ENCODE peak calls at places on chromosome 11, in four cellular contexts. A is astrocyte of the spinal cord, M is MM.1S, U is SK-N-SH. C is an unnamed sample.

GRCh38 chr11:96023311-96023710 is 99.4 kb upstream of the MTMR2 start:
- DNase-seq in M (no peak), U (no peak), A (no peak), C (no peak)

GRCh38 chr11:71580057-71581003 is 2.3 kb downstream of the KRTAP5-11 start:
- DNase-seq in M (peak; percentile 66), A (peak; percentile 70), U (peak; percentile 84), C (no peak)

GRCh38 chr11:122139595-122139866 is 23.5 kb upstream of the BLID start:
- DNase-seq in A (no peak), U (no peak), M (no peak), C (no peak)

GRCh38 chr11:29293825-29294224 is 723.0 kb downstream of the KCNA4 start:
- DNase-seq in M (peak; percentile 84), A (peak; percentile 82), U (no peak), C (peak; percentile 3)

GRCh38 chr11:128453444-128454336 is 133.7 kb downstream of the ETS1 start:
- DNase-seq in M (peak; percentile 63), A (peak; percentile 94), U (no peak), C (no peak)

GRCh38 chr11:129189646-129190045 is 2.5 kb downstream of the ARHGAP32 start:
- DNase-seq in U (no peak), M (no peak), A (no peak), C (no peak)

GRCh38 chr11:105937738-105938137 is 84.3 kb downstream of the MSANTD4 start:
- DNase-seq in M (no peak), U (no peak), A (peak; percentile 75), C (no peak)

GRCh38 chr11:30465192-30465591 is 121.0 kb downstream of the MPPED2 start:
- DNase-seq in U (no peak), M (no peak), A (no peak), C (no peak)

GRCh38 chr11:66081505-66081904 is 11.4 kb downstream of the PACS1 start:
- DNase-seq in A (no peak), U (no peak), M (peak; percentile 89), C (peak; percentile 70)

GRCh38 chr11:59283825-59284772 is 71.4 kb upstream of the MPEG1 start:
- DNase-seq in U (no peak), M (peak; percentile 67), A (peak; percentile 32), C (peak; percentile 70)

GRCh38 chr11:31818874-31819331 is 7.8 kb upstream of the PAX6 start:
- DNase-seq in M (no peak), A (no peak), U (peak; percentile 39), C (no peak)

GRCh38 chr11:84398017-84398626 is 1112.0 kb upstream of the CCDC90B start:
- DNase-seq in U (peak; percentile 28), M (peak; percentile 41), A (peak; percentile 24), C (no peak)

GRCh38 chr11:1108246-1108900 is 33.7 kb downstream of the MUC2 start:
- DNase-seq in U (no peak), M (no peak), A (no peak), C (no peak)

GRCh38 chr11:65658174-65659021 is 4.3 kb downstream of the RELA start:
- DNase-seq in M (no peak), A (no peak), U (no peak), C (no peak)

GRCh38 chr11:107562647-107563208 is 2.8 kb downstream of the ALKBH8 start:
- DNase-seq in M (no peak), A (peak; percentile 79), U (no peak), C (no peak)

GRCh38 chr11:44857490-44857889 is 93.2 kb downstream of the TP53I11 start:
- DNase-seq in U (peak; percentile 69), M (no peak), A (no peak), C (no peak)

GRCh38 chr11:43947003-43947500 is 4.6 kb downstream of the C11orf96 start:
- DNase-seq in M (peak; percentile 14), A (no peak), U (no peak), C (no peak)

GRCh38 chr11:62600367-62601113 is 1.1 kb downstream of the MTA2 start:
- DNase-seq in M (peak; percentile 44), U (no peak), A (no peak), C (no peak)

GRCh38 chr11:32094931-32095330 is 4.1 kb downstream of the RCN1 start:
- DNase-seq in U (no peak), A (no peak), M (no peak), C (no peak)

GRCh38 chr11:65034423-65034822 is 6.6 kb upstream of the SAC3D1 start:
- DNase-seq in A (no peak), M (no peak), U (no peak), C (no peak)

GRCh38 chr11:76524919-76525318 is 80.1 kb downstream of the EMSY start:
- DNase-seq in M (no peak), U (no peak), A (peak; percentile 59), C (no peak)

GRCh38 chr11:119065369-119065768 is 2.2 kb upstream of the VPS11 start:
- DNase-seq in M (peak; percentile 53), U (peak; percentile 52), A (peak; percentile 35), C (no peak)

GRCh38 chr11:6637871-6638270 is 17.7 kb downstream of the DCHS1 start:
- DNase-seq in M (no peak), A (peak; percentile 68), U (no peak), C (no peak)

GRCh38 chr11:108302121-108302785 is 79.4 kb downstream of the ATM start:
- DNase-seq in M (no peak), U (no peak), A (no peak), C (no peak)

GRCh38 chr11:121426476-121427454 is 25.3 kb upstream of the SORL1 start:
- DNase-seq in A (no peak), U (peak; percentile 87), M (no peak), C (no peak)

GRCh38 chr11:17803751-17804334 is 69.3 kb downstream of the KCNC1 start:
- DNase-seq in A (no peak), M (no peak), U (no peak), C (no peak)

GRCh38 chr11:116986521-116987105 is 111.6 kb downstream of the SIK3 start:
- DNase-seq in M (peak; percentile 75), A (peak; percentile 78), U (no peak), C (peak; percentile 30)

GRCh38 chr11:95863486-95864140 is 60.3 kb downstream of the MTMR2 start:
- DNase-seq in M (no peak), U (no peak), A (peak; percentile 92), C (no peak)

GRCh38 chr11:65593518-65594414 is 1.8 kb downstream of the KCNK7 start:
- DNase-seq in U (peak; percentile 84), M (peak; percentile 13), A (no peak), C (no peak)

GRCh38 chr11:70415176-70415575 is 16.8 kb downstream of the CTTN start:
- DNase-seq in A (peak; percentile 86), M (no peak), U (no peak), C (no peak)

GRCh38 chr11:135033545-135033944 is 621.5 kb upstream of the B3GAT1 start:
- DNase-seq in U (peak; percentile 54), A (peak; percentile 1), M (no peak), C (no peak)

GRCh38 chr11:64306876-64307622 is 1.7 kb downstream of the ESRRA start:
- DNase-seq in M (no peak), U (no peak), A (no peak), C (no peak)

GRCh38 chr11:133928628-133929059 is 28.1 kb downstream of the IGSF9B start:
- DNase-seq in A (no peak), M (no peak), U (peak; percentile 81), C (no peak)

GRCh38 chr11:22263613-22264012 is 70.7 kb downstream of the ANO5 start:
- DNase-seq in M (no peak), A (no peak), U (no peak), C (no peak)

GRCh38 chr11:118881130-118881717 is 2.5 kb upstream of the CXCR5 start:
- DNase-seq in U (no peak), A (no peak), M (no peak), C (no peak)

GRCh38 chr11:117204283-117205080 is 5.3 kb downstream of the TAGLN start:
- DNase-seq in A (no peak), M (no peak), U (no peak), C (no peak)

GRCh38 chr11:86524603-86525352 is 147.6 kb downstream of the ME3 start:
- DNase-seq in A (peak; percentile 76), U (peak; percentile 16), M (no peak), C (no peak)

GRCh38 chr11:64305691-64306562 is 603 bp downstream of the ESRRA start:
- DNase-seq in M (peak; percentile 77), U (peak; percentile 73), A (peak; percentile 19), C (no peak)

GRCh38 chr11:64084962-64085710 is 49.4 kb downstream of the FLRT1 start:
- DNase-seq in A (no peak), U (peak; percentile 95), M (no peak), C (no peak)

DNA sequence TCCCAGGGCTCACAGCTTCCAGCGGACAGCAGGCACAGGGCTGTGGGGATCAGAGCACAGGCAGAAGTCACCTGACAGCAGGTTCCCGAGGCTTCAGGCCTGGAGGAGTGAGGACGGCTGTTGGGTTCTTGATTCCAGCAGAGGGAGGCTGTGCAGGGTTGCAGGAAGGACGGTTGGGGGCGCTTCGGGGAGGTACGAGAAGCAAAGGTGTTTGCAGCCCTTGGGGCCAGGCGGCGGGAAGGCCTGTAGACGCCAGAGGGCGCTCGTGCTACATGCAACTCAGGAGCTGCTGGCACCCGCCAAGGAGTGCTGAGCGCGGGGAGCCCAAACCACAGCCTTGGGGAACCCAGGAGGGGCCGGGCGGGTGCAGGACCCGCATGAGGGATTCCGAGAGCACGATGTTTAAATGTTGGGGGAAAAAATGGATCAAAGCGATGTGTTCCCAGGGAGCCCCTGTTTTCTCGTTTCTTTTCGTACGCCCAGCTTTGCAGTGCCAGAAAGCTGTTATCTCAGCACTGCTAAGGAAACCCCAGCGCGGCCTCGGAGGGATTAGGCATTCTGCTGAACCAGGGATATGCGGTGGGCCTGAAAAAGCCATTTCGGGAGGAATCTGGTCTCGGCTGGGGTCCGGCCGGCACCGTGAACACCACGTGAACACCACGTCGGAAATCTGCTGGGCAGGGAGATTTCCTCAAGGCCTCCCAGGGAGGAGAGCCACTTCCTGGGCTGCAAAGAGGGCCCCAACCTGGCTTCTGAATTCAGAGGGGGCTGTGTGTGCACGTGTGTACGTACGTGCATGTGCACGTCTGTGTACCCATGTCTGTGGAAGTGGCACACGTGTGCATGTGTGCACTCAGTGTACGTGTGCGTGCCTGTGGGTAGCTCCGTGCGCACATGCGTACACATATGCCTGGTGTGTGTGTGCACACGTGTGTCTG is 88.2 kb downstream of the KCNQ1 start:
- DNase-seq in U (peak; percentile 90), M (peak; percentile 88), A (peak; percentile 91), C (peak; percentile 64)
- TF ChIP-seq CTCF in U (peak; percentile 98), M (peak; percentile 99), A (peak; percentile 99), C (peak; percentile 97)

GRCh38 chr11:69317401-69318092 is 23.6 kb downstream of the MYEOV start:
- DNase-seq in U (no peak), M (no peak), A (peak; percentile 61), C (no peak)
- H3K4me3 ChIP-seq in U (no peak overlapping the region), M (no peak overlapping the region), A (no peak overlapping the region), C (no peak overlapping the region)

DNA sequence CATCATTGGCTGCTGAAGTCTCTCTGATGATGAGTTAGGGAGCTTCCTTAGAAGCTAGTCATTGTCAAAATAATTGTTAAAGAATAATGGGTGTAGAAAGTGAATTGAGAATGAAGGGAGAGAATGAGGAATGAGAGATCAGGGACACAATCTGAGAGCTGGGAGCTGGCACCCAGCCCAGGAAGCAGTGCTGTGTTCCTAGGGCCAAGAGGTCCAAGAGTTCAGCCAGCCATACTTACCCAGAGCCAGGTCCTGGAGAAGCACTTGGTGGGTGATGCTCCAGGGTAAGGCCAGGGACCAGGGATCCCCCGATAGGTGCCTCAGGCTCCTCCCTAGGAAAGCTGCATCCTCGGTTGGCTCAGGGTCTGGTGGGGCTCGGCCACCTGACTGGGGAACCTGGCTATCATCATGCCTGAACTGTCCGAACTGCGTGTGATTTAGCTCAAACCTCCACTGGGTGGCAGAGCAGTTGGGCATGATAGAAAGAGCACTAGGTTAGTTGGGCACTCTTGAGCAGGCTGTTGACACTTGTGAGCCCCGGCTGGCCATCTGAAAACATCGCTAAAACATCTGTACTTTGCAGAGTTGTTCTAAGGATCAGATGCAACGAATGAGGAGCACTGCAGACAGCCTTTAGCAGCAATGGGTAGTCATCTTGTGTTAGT is 123.9 kb upstream of the NCAM1 start:
- DNase-seq in M (no peak), U (peak; percentile 33), A (no peak), C (no peak)
- TF ChIP-seq CTCF in M (no peak), U (peak; percentile 23), A (peak; percentile 4), C (peak; percentile 30)

GRCh38 chr11:68722143-68722542 is 29.2 kb downstream of the TESMIN start:
- DNase-seq in A (no peak), M (no peak), U (no peak), C (no peak)
- H3K4me3 ChIP-seq in A (no peak overlapping the region), M (no peak overlapping the region), U (no peak overlapping the region), C (no peak overlapping the region)

C was measured in GM12864.